ENCODE peak calls at places on chromosome 12, in nine cellular contexts. One of them, this sample, is unnamed.

GRCh38 chr12:105109465-105110212 is 2.1 kb downstream of the WASHC4 start:
- DNase-seq in effector memory CD8-positive, alpha-beta T cell: no peak
- DNase-seq in skeletal muscle cell: no peak
- DNase-seq in GM23248: peak
- DNase-seq in AG04450: no peak
- DNase-seq in hypothalamus: no peak
- DNase-seq in activated CD8-positive, alpha-beta memory T cell treated with anti-CD3 and anti-CD28 coated beads for 4 hours: no peak
- DNase-seq in GM12865: peak
- DNase-seq in islet precursor cell: no peak
- DNase-seq in this sample: no peak

GRCh38 chr12:112749081-112749480 is 42.5 kb upstream of the RPH3A start:
- DNase-seq in effector memory CD8-positive, alpha-beta T cell: no peak
- DNase-seq in skeletal muscle cell: no peak
- DNase-seq in GM23248: no peak
- DNase-seq in AG04450: no peak
- DNase-seq in hypothalamus: no peak
- DNase-seq in activated CD8-positive, alpha-beta memory T cell treated with anti-CD3 and anti-CD28 coated beads for 4 hours: no peak
- DNase-seq in GM12865: no peak
- DNase-seq in islet precursor cell: peak
- DNase-seq in this sample: no peak

GRCh38 chr12:132148368-132149045 is 4.2 kb downstream of the NOC4L start:
- DNase-seq in effector memory CD8-positive, alpha-beta T cell: no peak
- DNase-seq in skeletal muscle cell: no peak
- DNase-seq in GM23248: no peak
- DNase-seq in AG04450: no peak
- DNase-seq in hypothalamus: no peak
- DNase-seq in activated CD8-positive, alpha-beta memory T cell treated with anti-CD3 and anti-CD28 coated beads for 4 hours: no peak
- DNase-seq in GM12865: no peak
- DNase-seq in islet precursor cell: peak
- DNase-seq in this sample: no peak

GRCh38 chr12:94427520-94428381 is 31.9 kb downstream of the CEP83 start:
- DNase-seq in effector memory CD8-positive, alpha-beta T cell: no peak
- DNase-seq in skeletal muscle cell: peak
- DNase-seq in GM23248: peak
- DNase-seq in AG04450: peak
- DNase-seq in hypothalamus: no peak
- DNase-seq in activated CD8-positive, alpha-beta memory T cell treated with anti-CD3 and anti-CD28 coated beads for 4 hours: no peak
- DNase-seq in GM12865: peak
- DNase-seq in islet precursor cell: no peak
- DNase-seq in this sample: no peak

GRCh38 chr12:128814411-128815261 is 9.1 kb downstream of the SLC15A4 start:
- DNase-seq in effector memory CD8-positive, alpha-beta T cell: no peak
- DNase-seq in skeletal muscle cell: no peak
- DNase-seq in GM23248: no peak
- DNase-seq in AG04450: no peak
- DNase-seq in hypothalamus: no peak
- DNase-seq in activated CD8-positive, alpha-beta memory T cell treated with anti-CD3 and anti-CD28 coated beads for 4 hours: no peak
- DNase-seq in GM12865: no peak
- DNase-seq in islet precursor cell: no peak
- DNase-seq in this sample: no peak

GRCh38 chr12:16063728-16064127 is 152.6 kb downstream of the DERA start:
- DNase-seq in effector memory CD8-positive, alpha-beta T cell: no peak
- DNase-seq in skeletal muscle cell: no peak
- DNase-seq in GM23248: no peak
- DNase-seq in AG04450: no peak
- DNase-seq in hypothalamus: no peak
- DNase-seq in activated CD8-positive, alpha-beta memory T cell treated with anti-CD3 and anti-CD28 coated beads for 4 hours: no peak
- DNase-seq in GM12865: no peak
- DNase-seq in islet precursor cell: no peak
- DNase-seq in this sample: no peak

GRCh38 chr12:27001663-27002062 is 12.5 kb downstream of the TM7SF3 start:
- DNase-seq in effector memory CD8-positive, alpha-beta T cell: no peak
- DNase-seq in skeletal muscle cell: no peak
- DNase-seq in GM23248: no peak
- DNase-seq in AG04450: no peak
- DNase-seq in hypothalamus: no peak
- DNase-seq in activated CD8-positive, alpha-beta memory T cell treated with anti-CD3 and anti-CD28 coated beads for 4 hours: no peak
- DNase-seq in GM12865: no peak
- DNase-seq in islet precursor cell: no peak
- DNase-seq in this sample: no peak

GRCh38 chr12:51391047-51391837 is at the start of gene GALNT6:
- DNase-seq in effector memory CD8-positive, alpha-beta T cell: peak
- DNase-seq in skeletal muscle cell: no peak
- DNase-seq in GM23248: no peak
- DNase-seq in AG04450: no peak
- DNase-seq in hypothalamus: no peak
- DNase-seq in activated CD8-positive, alpha-beta memory T cell treated with anti-CD3 and anti-CD28 coated beads for 4 hours: peak
- DNase-seq in GM12865: peak
- DNase-seq in islet precursor cell: peak
- DNase-seq in this sample: peak

GRCh38 chr12:128572311-128572810 is 251.4 kb downstream of the SLC15A4 start:
- DNase-seq in effector memory CD8-positive, alpha-beta T cell: no peak
- DNase-seq in skeletal muscle cell: no peak
- DNase-seq in GM23248: no peak
- DNase-seq in AG04450: no peak
- DNase-seq in hypothalamus: no peak
- DNase-seq in activated CD8-positive, alpha-beta memory T cell treated with anti-CD3 and anti-CD28 coated beads for 4 hours: no peak
- DNase-seq in GM12865: peak
- DNase-seq in islet precursor cell: no peak
- DNase-seq in this sample: no peak

GRCh38 chr12:108390495-108391203 is 51.5 kb upstream of the CMKLR1 start:
- DNase-seq in effector memory CD8-positive, alpha-beta T cell: no peak
- DNase-seq in skeletal muscle cell: no peak
- DNase-seq in GM23248: no peak
- DNase-seq in AG04450: no peak
- DNase-seq in hypothalamus: no peak
- DNase-seq in activated CD8-positive, alpha-beta memory T cell treated with anti-CD3 and anti-CD28 coated beads for 4 hours: no peak
- DNase-seq in GM12865: no peak
- DNase-seq in islet precursor cell: no peak
- DNase-seq in this sample: no peak

GRCh38 chr12:90207799-90208198 is 499.2 kb upstream of the ATP2B1 start:
- DNase-seq in effector memory CD8-positive, alpha-beta T cell: no peak
- DNase-seq in skeletal muscle cell: no peak
- DNase-seq in GM23248: no peak
- DNase-seq in AG04450: no peak
- DNase-seq in hypothalamus: no peak
- DNase-seq in activated CD8-positive, alpha-beta memory T cell treated with anti-CD3 and anti-CD28 coated beads for 4 hours: no peak
- DNase-seq in GM12865: no peak
- DNase-seq in islet precursor cell: no peak
- DNase-seq in this sample: no peak

GRCh38 chr12:46604684-46605083 is 221.1 kb downstream of the SLC38A4 start:
- DNase-seq in effector memory CD8-positive, alpha-beta T cell: no peak
- DNase-seq in skeletal muscle cell: no peak
- DNase-seq in GM23248: no peak
- DNase-seq in AG04450: no peak
- DNase-seq in hypothalamus: no peak
- DNase-seq in activated CD8-positive, alpha-beta memory T cell treated with anti-CD3 and anti-CD28 coated beads for 4 hours: no peak
- DNase-seq in GM12865: no peak
- DNase-seq in islet precursor cell: no peak
- DNase-seq in this sample: no peak

GRCh38 chr12:109678732-109679131 is 34.9 kb upstream of the FAM222A start:
- DNase-seq in effector memory CD8-positive, alpha-beta T cell: no peak
- DNase-seq in skeletal muscle cell: no peak
- DNase-seq in GM23248: no peak
- DNase-seq in AG04450: no peak
- DNase-seq in hypothalamus: no peak
- DNase-seq in activated CD8-positive, alpha-beta memory T cell treated with anti-CD3 and anti-CD28 coated beads for 4 hours: no peak
- DNase-seq in GM12865: no peak
- DNase-seq in islet precursor cell: peak
- DNase-seq in this sample: no peak

GRCh38 chr12:111322336-111323250 is 46.3 kb downstream of the PHETA1 start:
- DNase-seq in effector memory CD8-positive, alpha-beta T cell: no peak
- DNase-seq in skeletal muscle cell: no peak
- DNase-seq in GM23248: peak
- DNase-seq in AG04450: no peak
- DNase-seq in hypothalamus: no peak
- DNase-seq in activated CD8-positive, alpha-beta memory T cell treated with anti-CD3 and anti-CD28 coated beads for 4 hours: no peak
- DNase-seq in GM12865: no peak
- DNase-seq in islet precursor cell: no peak
- DNase-seq in this sample: no peak

GRCh38 chr12:92942905-92943304 is 13.8 kb upstream of the EEA1 start:
- DNase-seq in effector memory CD8-positive, alpha-beta T cell: no peak
- DNase-seq in skeletal muscle cell: peak
- DNase-seq in GM23248: peak
- DNase-seq in AG04450: peak
- DNase-seq in hypothalamus: no peak
- DNase-seq in activated CD8-positive, alpha-beta memory T cell treated with anti-CD3 and anti-CD28 coated beads for 4 hours: no peak
- DNase-seq in GM12865: no peak
- DNase-seq in islet precursor cell: no peak
- DNase-seq in this sample: no peak

GRCh38 chr12:15852383-15852782 is 29.8 kb upstream of the STRAP start:
- DNase-seq in effector memory CD8-positive, alpha-beta T cell: no peak
- DNase-seq in skeletal muscle cell: peak
- DNase-seq in GM23248: peak
- DNase-seq in AG04450: no peak
- DNase-seq in hypothalamus: no peak
- DNase-seq in activated CD8-positive, alpha-beta memory T cell treated with anti-CD3 and anti-CD28 coated beads for 4 hours: no peak
- DNase-seq in GM12865: no peak
- DNase-seq in islet precursor cell: no peak
- DNase-seq in this sample: no peak

This sample was measured in lower lobe of right lung.